ENCODE peak calls at places on chromosome X, in five cellular contexts. One of them, this sample, is unnamed.

GRCh38 chrX:29172880-29173279 is 585.6 kb downstream of the IL1RAPL1 start:
- DNase-seq in hepatocyte: no peak
- DNase-seq in colonic mucosa: no peak
- DNase-seq in tibial nerve: no peak
- DNase-seq in keratinocyte: no peak
- DNase-seq in this sample: no peak

GRCh38 chrX:47458528-47458927 is 24.5 kb downstream of the ZNF41 start:
- DNase-seq in colonic mucosa: no peak
- DNase-seq in hepatocyte: no peak
- DNase-seq in keratinocyte: no peak
- DNase-seq in tibial nerve: no peak
- DNase-seq in this sample: peak; percentile 1

GRCh38 chrX:11244641-11245040 is 48.6 kb upstream of the AMELX start:
- DNase-seq in hepatocyte: no peak
- DNase-seq in colonic mucosa: no peak
- DNase-seq in keratinocyte: peak; percentile 17
- DNase-seq in tibial nerve: peak; percentile 61
- DNase-seq in this sample: no peak

GRCh38 chrX:102658551-102658950 is 7.3 kb downstream of the GPRASP1 start:
- DNase-seq in keratinocyte: no peak
- DNase-seq in hepatocyte: peak; percentile 14
- DNase-seq in colonic mucosa: no peak
- DNase-seq in tibial nerve: no peak
- DNase-seq in this sample: peak; percentile 24

GRCh38 chrX:103831803-103832544 is at the start of gene RAB9B:
- DNase-seq in colonic mucosa: peak; percentile 59
- DNase-seq in keratinocyte: no peak
- DNase-seq in tibial nerve: peak; percentile 13
- DNase-seq in hepatocyte: peak; percentile 58
- DNase-seq in this sample: peak; percentile 6

GRCh38 chrX:134737061-134737460 is 78.8 kb upstream of the PLAC1 start:
- DNase-seq in colonic mucosa: no peak
- DNase-seq in hepatocyte: no peak
- DNase-seq in keratinocyte: no peak
- DNase-seq in tibial nerve: peak; percentile 8
- DNase-seq in this sample: peak; percentile 2

GRCh38 chrX:106023947-106024346 is 14.6 kb downstream of the SERPINA7 start:
- DNase-seq in tibial nerve: no peak
- DNase-seq in colonic mucosa: no peak
- DNase-seq in hepatocyte: no peak
- DNase-seq in keratinocyte: no peak
- DNase-seq in this sample: no peak

GRCh38 chrX:96611619-96612362 is 72.9 kb upstream of the DIAPH2 start:
- DNase-seq in colonic mucosa: no peak
- DNase-seq in keratinocyte: no peak
- DNase-seq in tibial nerve: no peak
- DNase-seq in hepatocyte: no peak
- DNase-seq in this sample: no peak

GRCh38 chrX:107730991-107731766 is 44.4 kb downstream of the TSC22D3 start:
- DNase-seq in tibial nerve: no peak
- DNase-seq in keratinocyte: no peak
- DNase-seq in hepatocyte: no peak
- DNase-seq in colonic mucosa: no peak
- DNase-seq in this sample: no peak

GRCh38 chrX:129649268-129650182 is 5.2 kb downstream of the APLN start:
- DNase-seq in tibial nerve: no peak
- DNase-seq in keratinocyte: no peak
- DNase-seq in colonic mucosa: no peak
- DNase-seq in hepatocyte: no peak
- DNase-seq in this sample: no peak

GRCh38 chrX:153491351-153492152 is 3.2 kb upstream of the BGN start:
- DNase-seq in tibial nerve: no peak
- DNase-seq in colonic mucosa: no peak
- DNase-seq in keratinocyte: no peak
- DNase-seq in hepatocyte: no peak
- DNase-seq in this sample: no peak
- H3K4me1 ChIP-seq in tibial nerve: no peaks in the 10 kb centered on the region
- H3K4me1 ChIP-seq in colonic mucosa: no peaks in the 10 kb centered on the region
- H3K4me1 ChIP-seq in keratinocyte: peaks cover 2% of the 10 kb centered on the region
- H3K4me1 ChIP-seq in hepatocyte: peaks cover 25% of the 10 kb centered on the region
- H3K4me1 ChIP-seq in this sample: no peaks in the 10 kb centered on the region

GRCh38 chrX:77426811-77427210 is 20.4 kb upstream of the FGF16 start:
- DNase-seq in hepatocyte: no peak
- DNase-seq in colonic mucosa: no peak
- DNase-seq in tibial nerve: no peak
- DNase-seq in keratinocyte: no peak
- DNase-seq in this sample: no peak

GRCh38 chrX:77432998-77433397 is 14.2 kb upstream of the FGF16 start:
- DNase-seq in colonic mucosa: no peak
- DNase-seq in tibial nerve: no peak
- DNase-seq in keratinocyte: no peak
- DNase-seq in hepatocyte: no peak
- DNase-seq in this sample: no peak

GRCh38 chrX:77427586-77427985 is 19.6 kb upstream of the FGF16 start:
- DNase-seq in colonic mucosa: no peak
- DNase-seq in tibial nerve: no peak
- DNase-seq in keratinocyte: no peak
- DNase-seq in hepatocyte: no peak
- DNase-seq in this sample: no peak

GRCh38 chrX:77434949-77435348 is 12.2 kb upstream of the FGF16 start:
- DNase-seq in hepatocyte: no peak
- DNase-seq in tibial nerve: no peak
- DNase-seq in keratinocyte: no peak
- DNase-seq in colonic mucosa: no peak
- DNase-seq in this sample: no peak

GRCh38 chrX:77431227-77431626 is 16.0 kb upstream of the FGF16 start:
- DNase-seq in hepatocyte: no peak
- DNase-seq in colonic mucosa: no peak
- DNase-seq in tibial nerve: peak; percentile 7
- DNase-seq in keratinocyte: no peak
- DNase-seq in this sample: no peak
- H3K27me3 ChIP-seq in hepatocyte: no peaks in the 10 kb centered on the region
- H3K27me3 ChIP-seq in colonic mucosa: no peaks in the 10 kb centered on the region
- H3K27me3 ChIP-seq in tibial nerve: peaks cover 5% of the 10 kb centered on the region
- H3K27me3 ChIP-seq in keratinocyte: no peaks in the 10 kb centered on the region
- H3K27me3 ChIP-seq in this sample: no peaks in the 10 kb centered on the region

GRCh38 chrX:40175416-40176255 is 77.9 kb upstream of the BCOR start:
- DNase-seq in keratinocyte: no peak
- DNase-seq in colonic mucosa: peak; percentile 79
- DNase-seq in hepatocyte: peak; percentile 84
- DNase-seq in tibial nerve: peak; percentile 63
- DNase-seq in this sample: peak; percentile 78

GRCh38 chrX:40177489-40177888 is 79.7 kb upstream of the BCOR start:
- DNase-seq in tibial nerve: no peak
- DNase-seq in colonic mucosa: no peak
- DNase-seq in keratinocyte: no peak
- DNase-seq in hepatocyte: no peak
- DNase-seq in this sample: no peak

GRCh38 chrX:40176979-40177430 is 79.2 kb upstream of the BCOR start:
- DNase-seq in hepatocyte: peak; percentile 48
- DNase-seq in tibial nerve: no peak
- DNase-seq in colonic mucosa: peak; percentile 26
- DNase-seq in keratinocyte: no peak
- DNase-seq in this sample: peak; percentile 12

GRCh38 chrX:40174594-40175415 is 77.0 kb upstream of the BCOR start:
- DNase-seq in colonic mucosa: peak; percentile 48
- DNase-seq in tibial nerve: no peak
- DNase-seq in keratinocyte: no peak
- DNase-seq in hepatocyte: peak; percentile 82
- DNase-seq in this sample: peak; percentile 28

GRCh38 chrX:40176256-40176978 is 78.7 kb upstream of the BCOR start:
- DNase-seq in tibial nerve: no peak
- DNase-seq in colonic mucosa: peak; percentile 71
- DNase-seq in keratinocyte: no peak
- DNase-seq in hepatocyte: peak; percentile 84
- DNase-seq in this sample: peak; percentile 61
- H3K4me1 ChIP-seq in tibial nerve: peaks cover 11% of the 10 kb centered on the region
- H3K4me1 ChIP-seq in colonic mucosa: no peaks in the 10 kb centered on the region
- H3K4me1 ChIP-seq in keratinocyte: peaks cover 4% of the 10 kb centered on the region
- H3K4me1 ChIP-seq in hepatocyte: peaks cover 48% of the 10 kb centered on the region
- H3K4me1 ChIP-seq in this sample: no peaks in the 10 kb centered on the region

GRCh38 chrX:13491061-13491460 is 78.3 kb upstream of the EGFL6 start:
- DNase-seq in colonic mucosa: no peak
- DNase-seq in tibial nerve: no peak
- DNase-seq in keratinocyte: no peak
- DNase-seq in hepatocyte: no peak
- DNase-seq in this sample: no peak
- H3K27me3 ChIP-seq in colonic mucosa: no peaks in the 10 kb centered on the region
- H3K27me3 ChIP-seq in tibial nerve: peaks cover 12% of the 10 kb centered on the region
- H3K27me3 ChIP-seq in keratinocyte: no peaks in the 10 kb centered on the region
- H3K27me3 ChIP-seq in hepatocyte: no peaks in the 10 kb centered on the region
- H3K27me3 ChIP-seq in this sample: no peaks in the 10 kb centered on the region

GRCh38 chrX:66004928-66005831 is 34.7 kb downstream of the VSIG4 start:
- DNase-seq in tibial nerve: no peak
- DNase-seq in colonic mucosa: no peak
- DNase-seq in keratinocyte: no peak
- DNase-seq in hepatocyte: no peak
- DNase-seq in this sample: peak; percentile 9
- H3K4me1 ChIP-seq in tibial nerve: no peaks in the 10 kb centered on the region
- H3K4me1 ChIP-seq in colonic mucosa: no peaks in the 10 kb centered on the region
- H3K4me1 ChIP-seq in keratinocyte: no peaks in the 10 kb centered on the region
- H3K4me1 ChIP-seq in hepatocyte: no peaks in the 10 kb centered on the region
- H3K4me1 ChIP-seq in this sample: no peaks in the 10 kb centered on the region

DNA sequence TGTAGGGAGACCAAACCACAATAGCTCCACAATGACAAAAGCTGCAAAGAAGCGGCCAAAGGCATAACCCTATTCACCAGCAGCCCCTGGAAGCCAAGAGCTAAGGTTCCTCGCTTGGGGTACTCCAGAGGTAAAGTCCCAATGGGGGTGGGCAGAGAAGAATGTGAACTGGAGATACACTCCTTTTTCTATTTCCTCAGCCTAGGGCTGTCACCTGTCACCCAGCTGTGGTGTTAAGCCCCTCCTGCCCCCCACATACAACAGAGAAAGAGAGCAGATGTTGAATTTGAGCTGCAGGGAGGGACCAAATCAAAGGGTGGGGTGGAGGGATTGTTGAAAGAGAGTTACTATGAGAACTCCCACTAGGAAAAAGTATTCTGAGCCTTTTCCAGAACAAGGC is 26.1 kb downstream of the AMOT start:
- DNase-seq in tibial nerve: no peak
- DNase-seq in colonic mucosa: no peak
- DNase-seq in keratinocyte: no peak
- DNase-seq in hepatocyte: no peak
- DNase-seq in this sample: no peak
- H3K27me3 ChIP-seq in tibial nerve: peaks cover 9% of the 10 kb centered on the region
- H3K27me3 ChIP-seq in colonic mucosa: no peaks in the 10 kb centered on the region
- H3K27me3 ChIP-seq in keratinocyte: no peaks in the 10 kb centered on the region
- H3K27me3 ChIP-seq in hepatocyte: no peaks in the 10 kb centered on the region
- H3K27me3 ChIP-seq in this sample: no peaks in the 10 kb centered on the region

GRCh38 chrX:45745479-45745878 is 544.8 kb upstream of the DIPK2B start:
- DNase-seq in hepatocyte: no peak
- DNase-seq in tibial nerve: no peak
- DNase-seq in keratinocyte: no peak
- DNase-seq in colonic mucosa: no peak
- DNase-seq in this sample: no peak
- H3K4me1 ChIP-seq in hepatocyte: no peaks in the 10 kb centered on the region
- H3K4me1 ChIP-seq in tibial nerve: no peaks in the 10 kb centered on the region
- H3K4me1 ChIP-seq in keratinocyte: peaks cover 41% of the 10 kb centered on the region
- H3K4me1 ChIP-seq in colonic mucosa: no peaks in the 10 kb centered on the region
- H3K4me1 ChIP-seq in this sample: no peaks in the 10 kb centered on the region

DNA sequence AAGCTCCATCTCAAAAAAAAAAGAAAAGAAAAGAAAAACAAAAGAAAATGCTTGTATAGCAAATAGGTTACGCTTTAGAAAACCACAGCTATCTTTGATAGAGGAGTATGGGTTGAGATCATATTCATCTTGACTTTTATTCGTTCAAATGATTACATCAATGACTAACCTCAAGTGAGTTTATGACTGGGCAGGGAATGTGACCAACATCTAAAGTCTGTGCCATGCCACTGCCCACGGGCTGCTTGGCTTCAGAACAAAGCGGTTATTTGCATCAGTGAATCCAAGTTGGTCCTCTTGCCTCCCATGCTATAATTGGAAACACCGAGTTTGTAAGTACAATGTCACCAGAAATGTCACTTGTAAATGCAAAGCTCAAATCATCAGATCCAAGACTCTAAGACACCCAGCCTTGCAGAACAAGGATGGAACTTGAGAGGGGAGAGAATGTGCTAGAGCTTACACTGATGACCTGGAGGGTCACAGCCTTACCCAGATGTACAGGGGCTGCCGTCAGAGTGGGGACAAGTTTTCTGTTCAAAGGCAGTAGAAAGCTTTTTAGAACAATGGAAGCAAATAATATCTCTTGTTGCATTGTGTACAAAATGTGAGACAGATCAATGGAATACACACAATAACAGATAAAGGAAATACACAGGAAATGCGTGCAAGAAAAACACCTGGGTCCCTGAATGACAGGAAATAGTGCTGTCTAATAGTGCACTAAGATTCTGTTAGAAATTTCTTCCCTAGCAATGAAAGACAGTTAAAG is 8.4 kb upstream of the OPN1LW start:
- DNase-seq in hepatocyte: no peak
- DNase-seq in keratinocyte: no peak
- DNase-seq in colonic mucosa: no peak
- DNase-seq in tibial nerve: no peak
- DNase-seq in this sample: no peak
- H3K27me3 ChIP-seq in hepatocyte: no peaks in the 10 kb centered on the region
- H3K27me3 ChIP-seq in keratinocyte: no peaks in the 10 kb centered on the region
- H3K27me3 ChIP-seq in colonic mucosa: peaks cover 4% of the 10 kb centered on the region
- H3K27me3 ChIP-seq in tibial nerve: no peaks in the 10 kb centered on the region
- H3K27me3 ChIP-seq in this sample: no peaks in the 10 kb centered on the region